ENCODE peak calls at places on chromosome 17, in six cellular contexts. C is germinal center, D is Calu3, O is stromal cell of bone marrow, R is M059J, E is naive B cell. K is an unnamed sample.

GRCh38 chr17:48586355-48586924 is 3.6 kb downstream of the HOXB3 start:
- DNase-seq in C (peak; percentile 42), D (peak; percentile 75), O (no peak), R (no peak), E (no peak), K (peak; percentile 53)

GRCh38 chr17:78306913-78307312 is 53.0 kb downstream of the SOCS3 start:
- DNase-seq in C (no peak), D (no peak), O (no peak), R (no peak), E (no peak), K (peak; percentile 28)

GRCh38 chr17:64016248-64016784 is 4.1 kb downstream of the ICAM2 start:
- DNase-seq in C (no peak), D (no peak), O (no peak), R (no peak), E (no peak), K (no peak)

GRCh38 chr17:19003966-19004600 is 481 bp downstream of the FAM83G start:
- DNase-seq in C (peak; percentile 48), D (peak; percentile 40), O (no peak), R (peak; percentile 40), E (peak; percentile 12), K (peak; percentile 62)

GRCh38 chr17:33404070-33404770 is 111.1 kb upstream of the ASIC2 start:
- DNase-seq in C (no peak), D (no peak), O (no peak), R (no peak), E (no peak), K (no peak)

GRCh38 chr17:35973333-35974260 is 7.7 kb downstream of the CCL16 start:
- DNase-seq in C (no peak), D (no peak), O (no peak), R (peak; percentile 13), E (no peak), K (no peak)

GRCh38 chr17:52106070-52106469 is 52.4 kb downstream of the CA10 start:
- DNase-seq in C (no peak), D (no peak), O (peak; percentile 2), R (no peak), E (no peak), K (no peak)

GRCh38 chr17:81329927-81330883 is 35.1 kb upstream of the SLC38A10 start:
- DNase-seq in C (no peak), D (peak; percentile 72), O (no peak), R (no peak), E (no peak), K (peak; percentile 79)

GRCh38 chr17:82839617-82840292 is at the start of gene ZNF750:
- DNase-seq in C (no peak), D (no peak), O (no peak), R (no peak), E (no peak), K (no peak)

GRCh38 chr17:80791758-80792284 is 199.8 kb upstream of the CHMP6 start:
- DNase-seq in C (no peak), D (peak; percentile 72), O (peak; percentile 97), R (peak; percentile 99), E (no peak), K (peak; percentile 88)

GRCh38 chr17:45235071-45236001 is 13.7 kb downstream of the FMNL1 start:
- DNase-seq in C (peak; percentile 66), D (peak; percentile 86), O (no peak), R (peak; percentile 54), E (peak; percentile 69), K (no peak)

GRCh38 chr17:51251010-51251409 is 8.8 kb downstream of the MBTD1 start:
- DNase-seq in C (no peak), D (no peak), O (no peak), R (no peak), E (no peak), K (no peak)

GRCh38 chr17:17201907-17202306 is 4.2 kb downstream of the PLD6 start:
- DNase-seq in C (no peak), D (no peak), O (no peak), R (no peak), E (no peak), K (no peak)

GRCh38 chr17:4696432-4696796 is 7.5 kb downstream of the PELP1 start:
- DNase-seq in C (no peak), D (no peak), O (no peak), R (no peak), E (no peak), K (no peak)

GRCh38 chr17:1588781-1589585 is 26.4 kb upstream of the PITPNA start:
- DNase-seq in C (no peak), D (no peak), O (no peak), R (peak; percentile 38), E (no peak), K (no peak)

GRCh38 chr17:60167095-60167741 is 17.4 kb downstream of the CA4 start:
- DNase-seq in C (no peak), D (no peak), O (no peak), R (peak; percentile 63), E (no peak), K (no peak)

GRCh38 chr17:32822996-32823395 is 53.9 kb downstream of the MYO1D start:
- DNase-seq in C (no peak), D (no peak), O (no peak), R (no peak), E (no peak), K (peak; percentile 46)

GRCh38 chr17:64384253-64385186 is 6.1 kb downstream of the PECAM1 start:
- DNase-seq in C (no peak), D (no peak), O (no peak), R (peak; percentile 89), E (no peak), K (peak; percentile 88)

GRCh38 chr17:77491921-77492445 is 351.2 kb downstream of the SEC14L1 start:
- DNase-seq in C (peak; percentile 65), D (no peak), O (no peak), R (no peak), E (peak; percentile 24), K (no peak)

GRCh38 chr17:44941712-44942331 is 5.8 kb downstream of the KIF18B start:
- DNase-seq in C (no peak), D (no peak), O (no peak), R (no peak), E (no peak), K (no peak)

GRCh38 chr17:81164464-81165245 is 652 bp upstream of the PVALEF start:
- DNase-seq in C (no peak), D (no peak), O (no peak), R (no peak), E (no peak), K (no peak)

GRCh38 chr17:1160591-1161041 is 19.2 kb downstream of the ABR start:
- DNase-seq in C (no peak), D (no peak), O (no peak), R (no peak), E (no peak), K (no peak)

GRCh38 chr17:46769531-46770438 is 48.7 kb downstream of the WNT3 start:
- DNase-seq in C (no peak), D (no peak), O (no peak), R (no peak), E (no peak), K (no peak)

GRCh38 chr17:58092797-58093385 is 9.7 kb downstream of the DYNLL2 start:
- DNase-seq in C (no peak), D (no peak), O (no peak), R (no peak), E (no peak), K (no peak)

GRCh38 chr17:64190468-64190867 is 60.5 kb upstream of the ERN1 start:
- DNase-seq in C (no peak), D (no peak), O (no peak), R (no peak), E (no peak), K (no peak)

GRCh38 chr17:41695954-41696720 is 7.5 kb downstream of the EIF1 start:
- DNase-seq in C (peak; percentile 86), D (peak; percentile 84), O (peak; percentile 80), R (peak; percentile 86), E (peak; percentile 73), K (peak; percentile 83)

GRCh38 chr17:79363552-79364275 is 247.1 kb downstream of the RBFOX3 start:
- DNase-seq in C (no peak), D (no peak), O (no peak), R (no peak), E (no peak), K (no peak)

GRCh38 chr17:60327870-60328362 is 64.0 kb downstream of the USP32 start:
- DNase-seq in C (no peak), D (no peak), O (no peak), R (no peak), E (no peak), K (no peak)

GRCh38 chr17:15298176-15298575 is 33.0 kb upstream of the PMP22 start:
- DNase-seq in C (no peak), D (no peak), O (no peak), R (peak; percentile 83), E (no peak), K (no peak)

GRCh38 chr17:1871743-1872142 is 41.9 kb downstream of the RPA1 start:
- DNase-seq in C (no peak), D (no peak), O (no peak), R (no peak), E (no peak), K (no peak)

GRCh38 chr17:7216242-7217112 is 3.2 kb downstream of the DLG4 start:
- DNase-seq in C (no peak), D (no peak), O (no peak), R (no peak), E (no peak), K (no peak)

GRCh38 chr17:77527394-77527793 is 386.6 kb downstream of the SEC14L1 start:
- DNase-seq in C (no peak), D (no peak), O (no peak), R (peak; percentile 20), E (no peak), K (no peak)

GRCh38 chr17:57783338-57783742 is 38.2 kb upstream of the CCDC182 start:
- DNase-seq in C (peak; percentile 83), D (peak; percentile 79), O (no peak), R (peak; percentile 33), E (peak; percentile 66), K (peak; percentile 49)

GRCh38 chr17:79970576-79971068 is 65.0 kb downstream of the TBC1D16 start:
- DNase-seq in C (no peak), D (no peak), O (no peak), R (peak; percentile 44), E (no peak), K (peak; percentile 40)